ENCODE peak calls at places on chromosomes 11 and 22, in nine cellular contexts. Q is brain microvascular endothelial cell; M is ovary; D is naive thymus-derived CD4-positive, alpha-beta T cell; S is OCI-LY7; B is stomach; R is CD4-positive, alpha-beta memory T cell; C is heart left ventricle; G is Peyer's patch. X is an unnamed sample.

GRCh38 chr22:17348464-17349103 is 20.7 kb upstream of the CECR2 start:
- DNase-seq in R (no peak), B (no peak), S (no peak), D (no peak), Q (no peak), C (no peak), G (no peak), M (no peak), X (no peak)

GRCh38 chr11:6418958-6419611 is at the start of gene APBB1:
- DNase-seq in D (peak), Q (peak), S (peak), M (peak), B (peak), G (peak), C (peak), R (peak), X (no peak)

GRCh38 chr11:9150501-9150900 is 59.1 kb upstream of the SCUBE2 start:
- DNase-seq in S (no peak), G (no peak), Q (peak), C (no peak), D (no peak), M (no peak), B (no peak), R (no peak), X (no peak)

GRCh38 chr22:28867191-28867590 is 16.2 kb upstream of the ZNRF3 start:
- DNase-seq in C (no peak), R (no peak), G (no peak), S (no peak), M (no peak), D (no peak), Q (no peak), B (no peak), X (no peak)

GRCh38 chr22:42651134-42651533 is 1.9 kb upstream of the CYB5R3 start:
- DNase-seq in Q (no peak), B (no peak), G (no peak), D (no peak), R (no peak), C (no peak), M (no peak), S (no peak), X (no peak)

GRCh38 chr22:31695423-31695822 is 33.4 kb upstream of the PISD start:
- DNase-seq in R (no peak), D (no peak), G (no peak), M (no peak), Q (no peak), B (no peak), C (no peak), S (no peak), X (no peak)

GRCh38 chr11:124769804-124770774 is 8.0 kb upstream of the ESAM start:
- DNase-seq in Q (peak), B (no peak), S (no peak), G (no peak), M (no peak), R (no peak), D (no peak), C (no peak), X (no peak)

GRCh38 chr11:73404048-73404447 is 27.8 kb downstream of the RELT start:
- DNase-seq in B (peak), C (peak), S (no peak), R (no peak), G (peak), Q (peak), M (peak), D (no peak), X (no peak)

GRCh38 chr22:19865141-19865829 is 10.6 kb upstream of the GNB1L start:
- DNase-seq in C (no peak), D (no peak), G (peak), M (no peak), B (no peak), S (no peak), Q (no peak), R (no peak), X (no peak)

GRCh38 chr11:32136654-32137053 is 45.8 kb downstream of the RCN1 start:
- DNase-seq in Q (no peak), M (no peak), C (no peak), D (no peak), R (no peak), S (no peak), B (no peak), G (no peak), X (no peak)

GRCh38 chr11:64868904-64869570 is 9.4 kb downstream of the EHD1 start:
- DNase-seq in M (peak), Q (peak), C (no peak), D (no peak), B (no peak), S (peak), G (no peak), R (no peak), X (no peak)

GRCh38 chr11:19352072-19352735 is 111.5 kb upstream of the E2F8 start:
- DNase-seq in B (no peak), D (no peak), S (no peak), Q (no peak), C (no peak), G (no peak), M (no peak), R (no peak), X (no peak)

GRCh38 chr11:132962026-132962425 is 570.3 kb downstream of the OPCML start:
- DNase-seq in Q (peak), M (no peak), D (no peak), B (no peak), S (no peak), G (no peak), R (no peak), C (no peak), X (no peak)

GRCh38 chr11:17508816-17509215 is 32.2 kb upstream of the ABCC8 start:
- DNase-seq in S (no peak), G (no peak), C (no peak), M (no peak), R (no peak), D (no peak), Q (no peak), B (no peak), X (no peak)

GRCh38 chr11:1387521-1387920 is 2.2 kb upstream of the BRSK2 start:
- DNase-seq in D (no peak), S (no peak), M (peak), Q (no peak), B (no peak), R (no peak), G (no peak), C (no peak), X (no peak)

GRCh38 chr11:100612766-100613165 is 74.3 kb upstream of the ARHGAP42 start:
- DNase-seq in G (no peak), R (no peak), B (no peak), D (no peak), S (no peak), C (no peak), Q (no peak), M (no peak), X (no peak)

GRCh38 chr22:37212174-37212906 is at the start of gene SSTR3:
- DNase-seq in Q (no peak), D (no peak), B (no peak), R (no peak), G (peak), C (no peak), S (no peak), M (peak), X (no peak)

GRCh38 chr11:83158474-83158786 is 1.5 kb downstream of the PCF11 start:
- DNase-seq in M (no peak), Q (no peak), D (no peak), G (no peak), S (no peak), C (no peak), R (no peak), B (no peak), X (no peak)

GRCh38 chr22:22110548-22111266 is 128.1 kb upstream of the TOP3B start:
- DNase-seq in R (peak), M (no peak), B (no peak), Q (peak), D (no peak), S (peak), G (peak), C (no peak), X (peak)

GRCh38 chr11:110075087-110075821 is 17.9 kb upstream of the ZC3H12C start:
- DNase-seq in M (no peak), Q (no peak), R (no peak), G (peak), B (no peak), D (no peak), S (no peak), C (no peak), X (no peak)

GRCh38 chr11:83174008-83174407 is 17.1 kb downstream of the PCF11 start:
- DNase-seq in D (no peak), M (no peak), C (no peak), Q (no peak), G (no peak), R (no peak), B (no peak), S (no peak), X (no peak)

GRCh38 chr11:44568358-44568705 is 2.9 kb downstream of the CD82 start:
- DNase-seq in C (no peak), R (no peak), G (no peak), M (no peak), S (no peak), Q (no peak), B (no peak), D (no peak), X (no peak)
- H3K4me3 ChIP-seq in C (no peak), R (peak), G (no peak), M (no peak), S (no peak), Q (no peak), B (peak), D (peak), X (peak)

GRCh38 chr22:47333625-47334024 is 571.2 kb downstream of the TBC1D22A start:
- DNase-seq in R (no peak), B (no peak), Q (peak), S (no peak), G (no peak), C (no peak), D (no peak), M (no peak), X (no peak)

GRCh38 chr22:47334596-47334995 is 572.1 kb downstream of the TBC1D22A start:
- DNase-seq in G (no peak), S (no peak), Q (no peak), D (no peak), M (no peak), R (no peak), C (no peak), B (no peak), X (no peak)

GRCh38 chr22:47335460-47335859 is 573.0 kb downstream of the TBC1D22A start:
- DNase-seq in R (no peak), C (no peak), B (no peak), D (no peak), Q (no peak), S (no peak), G (no peak), M (no peak), X (no peak)

GRCh38 chr22:47335958-47336357 is 573.5 kb downstream of the TBC1D22A start:
- DNase-seq in G (no peak), S (no peak), D (no peak), M (no peak), Q (no peak), R (no peak), B (no peak), C (no peak), X (no peak)

DNA sequence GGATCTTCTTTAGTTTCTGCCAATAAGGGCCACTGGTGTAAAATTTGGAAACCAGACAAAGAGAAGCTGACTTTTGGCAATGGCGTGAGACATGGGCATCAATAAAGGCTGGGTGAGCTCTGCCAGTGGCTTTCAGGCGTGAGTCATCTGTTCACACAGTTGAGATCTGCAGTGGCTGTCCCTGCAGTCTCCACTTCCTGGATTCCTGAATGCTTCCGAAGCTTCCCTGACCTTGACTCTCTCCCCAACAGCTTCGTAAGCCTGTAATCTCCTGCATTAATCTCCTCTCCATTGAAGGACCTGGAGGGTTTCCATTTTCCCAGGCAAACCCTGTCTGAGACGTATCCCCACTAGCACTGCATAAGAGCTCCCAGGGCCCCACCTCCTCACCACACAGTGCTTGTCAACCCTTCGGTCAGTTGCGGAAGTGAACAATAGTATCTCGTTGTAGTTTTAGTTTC is 574.7 kb downstream of the TBC1D22A start:
- DNase-seq in Q (peak), G (no peak), C (no peak), M (peak), B (no peak), D (no peak), S (no peak), R (no peak), X (peak)
- H3K4me3 ChIP-seq in Q (no peak), G (peak), C (peak), M (no peak), B (peak), D (no peak), S (no peak), R (no peak), X (no peak)

DNA sequence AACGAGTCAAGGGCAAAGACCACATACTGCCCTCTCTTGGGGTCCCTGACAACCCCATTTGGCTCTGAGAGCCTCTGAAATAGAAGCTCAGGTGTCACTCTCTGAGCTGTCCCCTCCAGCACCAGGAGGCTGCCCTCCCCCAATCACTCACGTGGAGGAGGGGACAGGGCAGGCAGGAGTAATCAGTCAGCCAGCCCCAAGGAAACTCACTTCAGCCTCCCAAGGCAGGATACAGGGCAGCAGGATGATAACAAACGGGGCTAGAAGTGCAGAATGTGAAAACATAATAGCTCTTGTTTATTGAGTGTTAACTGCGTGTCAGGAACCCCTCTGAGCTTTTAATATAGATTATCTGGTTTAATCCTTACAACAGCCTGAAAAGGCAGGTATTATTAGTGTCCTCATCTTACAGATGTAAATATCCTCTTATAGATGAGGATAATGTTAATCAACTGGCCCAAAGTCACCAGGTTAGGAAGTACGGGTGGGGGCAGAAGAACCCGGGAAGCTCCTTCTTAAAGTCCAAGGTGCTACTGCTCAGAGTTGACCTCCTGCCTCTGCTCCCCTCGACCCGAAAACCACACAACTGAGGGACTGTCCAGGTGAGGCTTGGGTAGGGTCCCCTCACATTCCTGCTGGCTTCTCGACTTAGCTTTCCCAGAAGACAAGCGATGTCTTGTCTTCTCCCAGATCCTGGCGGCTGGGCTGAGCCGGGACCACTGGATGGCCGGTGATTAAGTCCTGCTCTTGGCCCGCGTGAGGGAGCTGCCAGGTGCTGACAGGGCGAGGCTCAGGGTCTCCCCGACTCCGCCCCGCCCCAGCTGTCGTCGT is 2.7 kb downstream of the CHRM4 start:
- DNase-seq in M (no peak), S (no peak), C (no peak), R (no peak), B (no peak), G (no peak), D (no peak), Q (no peak), X (no peak)
- H3K4me3 ChIP-seq in M (no peak), S (no peak), C (peak), R (no peak), B (peak), G (no peak), D (no peak), Q (peak), X (no peak)

GRCh38 chr22:45102896-45103420 is 60.8 kb upstream of the NUP50 start:
- DNase-seq in B (no peak), C (no peak), S (no peak), D (no peak), R (no peak), Q (no peak), M (no peak), G (no peak), X (no peak)

GRCh38 chr22:45098056-45098455 is 65.7 kb upstream of the NUP50 start:
- DNase-seq in Q (no peak), B (no peak), S (no peak), R (no peak), G (no peak), D (no peak), M (no peak), C (no peak), X (no peak)

GRCh38 chr22:45097061-45097460 is 66.7 kb upstream of the NUP50 start:
- DNase-seq in B (no peak), D (no peak), C (no peak), M (no peak), S (no peak), Q (no peak), R (no peak), G (no peak), X (no peak)

GRCh38 chr22:45101828-45102227 is 61.9 kb upstream of the NUP50 start:
- DNase-seq in R (peak), D (peak), Q (peak), M (peak), S (peak), G (peak), C (peak), B (peak), X (peak)

DNA sequence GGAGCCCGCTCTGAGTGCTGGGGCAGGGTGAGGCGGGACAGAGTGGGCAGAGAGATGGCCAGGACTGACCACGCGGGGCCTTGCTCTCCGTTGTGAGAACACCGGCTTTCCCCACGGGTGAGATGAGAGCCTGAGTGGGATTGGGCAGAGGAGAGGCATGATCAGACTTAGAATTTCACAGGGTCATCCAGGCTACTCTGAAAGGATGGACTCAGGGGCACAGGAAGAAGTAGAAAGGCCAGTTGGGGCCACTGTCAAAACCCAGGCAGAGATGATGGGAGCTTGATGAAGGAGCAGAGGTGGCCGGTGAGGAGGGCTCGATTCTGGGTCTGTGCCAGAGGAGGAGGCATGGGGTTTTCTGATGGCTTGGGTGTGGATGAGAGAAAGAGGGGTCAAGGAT is 63.8 kb upstream of the NUP50 start:
- DNase-seq in C (no peak), B (no peak), G (no peak), S (no peak), Q (no peak), R (no peak), M (no peak), D (no peak), X (no peak)
- H3K4me3 ChIP-seq in C (no peak), B (no peak), G (no peak), S (no peak), Q (no peak), R (no peak), M (no peak), D (no peak), X (no peak)